ENCODE peak calls at places on chromosomes 4 and X, in six cellular contexts. One of them, this sample, is unnamed.

GRCh38 chrX:19107035-19107434 is 15.2 kb downstream of the ADGRG2 start:
- DNase-seq in CMK: no peak
- DNase-seq in CD8-positive, alpha-beta T cell: no peak
- DNase-seq in GM12878: no peak
- DNase-seq in activated naive CD4-positive, alpha-beta T cell: no peak
- DNase-seq in GM23248: no peak
- DNase-seq in this sample: no peak

GRCh38 chr4:6727081-6727942 is 11.3 kb downstream of the BLOC1S4 start:
- DNase-seq in CMK: peak; percentile 75
- DNase-seq in CD8-positive, alpha-beta T cell: no peak
- DNase-seq in GM12878: no peak
- DNase-seq in activated naive CD4-positive, alpha-beta T cell: no peak
- DNase-seq in GM23248: peak; percentile 80
- DNase-seq in this sample: no peak

GRCh38 chr4:91837608-91838029 is 466.1 kb upstream of the GRID2 start:
- DNase-seq in CMK: no peak
- DNase-seq in CD8-positive, alpha-beta T cell: no peak
- DNase-seq in GM12878: no peak
- DNase-seq in activated naive CD4-positive, alpha-beta T cell: no peak
- DNase-seq in GM23248: no peak
- DNase-seq in this sample: peak; percentile 71

GRCh38 chr4:31089815-31090214 is 369.6 kb downstream of the PCDH7 start:
- DNase-seq in CMK: no peak
- DNase-seq in CD8-positive, alpha-beta T cell: no peak
- DNase-seq in GM12878: no peak
- DNase-seq in activated naive CD4-positive, alpha-beta T cell: no peak
- DNase-seq in GM23248: no peak
- DNase-seq in this sample: no peak

GRCh38 chr4:143559757-143560147 is 46.2 kb downstream of the SMARCA5 start:
- DNase-seq in CMK: no peak
- DNase-seq in CD8-positive, alpha-beta T cell: peak; percentile 8
- DNase-seq in GM12878: no peak
- DNase-seq in activated naive CD4-positive, alpha-beta T cell: no peak
- DNase-seq in GM23248: peak; percentile 45
- DNase-seq in this sample: no peak

GRCh38 chrX:31376408-31376807 is 304.6 kb upstream of the FTHL17 start:
- DNase-seq in CMK: no peak
- DNase-seq in CD8-positive, alpha-beta T cell: no peak
- DNase-seq in GM12878: no peak
- DNase-seq in activated naive CD4-positive, alpha-beta T cell: no peak
- DNase-seq in GM23248: no peak
- DNase-seq in this sample: no peak

GRCh38 chr4:56410247-56410646 is 23.0 kb upstream of the AASDH start:
- DNase-seq in CMK: no peak
- DNase-seq in CD8-positive, alpha-beta T cell: no peak
- DNase-seq in GM12878: no peak
- DNase-seq in activated naive CD4-positive, alpha-beta T cell: no peak
- DNase-seq in GM23248: peak; percentile 96
- DNase-seq in this sample: peak; percentile 94

GRCh38 chrX:10259716-10260115 is 102.9 kb downstream of the CLCN4 start:
- DNase-seq in CMK: no peak
- DNase-seq in CD8-positive, alpha-beta T cell: no peak
- DNase-seq in GM12878: no peak
- DNase-seq in activated naive CD4-positive, alpha-beta T cell: no peak
- DNase-seq in GM23248: peak; percentile 59
- DNase-seq in this sample: no peak

GRCh38 chr4:10107111-10108091 is 9.2 kb downstream of the WDR1 start:
- DNase-seq in CMK: no peak
- DNase-seq in CD8-positive, alpha-beta T cell: no peak
- DNase-seq in GM12878: no peak
- DNase-seq in activated naive CD4-positive, alpha-beta T cell: no peak
- DNase-seq in GM23248: peak; percentile 69
- DNase-seq in this sample: no peak

GRCh38 chr4:109557433-109557832 is 2.6 kb upstream of the MCUB start:
- DNase-seq in CMK: no peak
- DNase-seq in CD8-positive, alpha-beta T cell: no peak
- DNase-seq in GM12878: no peak
- DNase-seq in activated naive CD4-positive, alpha-beta T cell: no peak
- DNase-seq in GM23248: no peak
- DNase-seq in this sample: no peak

GRCh38 chr4:125735107-125735506 is 420.4 kb downstream of the FAT4 start:
- DNase-seq in CMK: no peak
- DNase-seq in CD8-positive, alpha-beta T cell: no peak
- DNase-seq in GM12878: no peak
- DNase-seq in activated naive CD4-positive, alpha-beta T cell: no peak
- DNase-seq in GM23248: peak; percentile 89
- DNase-seq in this sample: peak; percentile 94

GRCh38 chr4:104938624-104939023 is 208.1 kb upstream of the TET2 start:
- DNase-seq in CMK: no peak
- DNase-seq in CD8-positive, alpha-beta T cell: no peak
- DNase-seq in GM12878: no peak
- DNase-seq in activated naive CD4-positive, alpha-beta T cell: no peak
- DNase-seq in GM23248: no peak
- DNase-seq in this sample: no peak

GRCh38 chr4:147950840-147951239 is 219.0 kb downstream of the ARHGAP10 start:
- DNase-seq in CMK: no peak
- DNase-seq in CD8-positive, alpha-beta T cell: no peak
- DNase-seq in GM12878: no peak
- DNase-seq in activated naive CD4-positive, alpha-beta T cell: no peak
- DNase-seq in GM23248: no peak
- DNase-seq in this sample: no peak

GRCh38 chr4:141375855-141376254 is 155.2 kb downstream of the ZNF330 start:
- DNase-seq in CMK: no peak
- DNase-seq in CD8-positive, alpha-beta T cell: no peak
- DNase-seq in GM12878: no peak
- DNase-seq in activated naive CD4-positive, alpha-beta T cell: no peak
- DNase-seq in GM23248: peak; percentile 86
- DNase-seq in this sample: peak; percentile 90

GRCh38 chrX:10112510-10112909 is 44.3 kb upstream of the CLCN4 start:
- DNase-seq in CMK: no peak
- DNase-seq in CD8-positive, alpha-beta T cell: no peak
- DNase-seq in GM12878: peak; percentile 55
- DNase-seq in activated naive CD4-positive, alpha-beta T cell: no peak
- DNase-seq in GM23248: no peak
- DNase-seq in this sample: no peak

GRCh38 chr4:157887316-157887715 is 285.5 kb downstream of the GASK1B start:
- DNase-seq in CMK: no peak
- DNase-seq in CD8-positive, alpha-beta T cell: no peak
- DNase-seq in GM12878: no peak
- DNase-seq in activated naive CD4-positive, alpha-beta T cell: no peak
- DNase-seq in GM23248: no peak
- DNase-seq in this sample: no peak